ENCODE peak calls at places on chromosomes 13 and 19, in five cellular contexts. J is uterus, D is body of pancreas, I is stomach, F is tibial nerve. M is an unnamed sample. For H3K27me3 and H3K4me1, the result is how much of the 10 kb centered on the place peaks cover.

GRCh38 chr19:49592486-49593232 is 1.7 kb downstream of the PRR12 start:
- DNase-seq in I (no peak), J (no peak), F (no peak), D (peak), M (no peak)

GRCh38 chr13:84208251-84208650 is 326.0 kb upstream of the SLITRK1 start:
- DNase-seq in I (no peak), D (no peak), F (no peak), J (no peak), M (no peak)

GRCh38 chr19:49339364-49340068 is 4.3 kb downstream of the CD37 start:
- DNase-seq in F (peak), D (peak), J (peak), I (peak), M (peak)

GRCh38 chr19:3269972-3270667 is 45.7 kb downstream of the CELF5 start:
- DNase-seq in I (no peak), J (no peak), D (no peak), F (no peak), M (no peak)

GRCh38 chr19:47240996-47241918 is 10.3 kb upstream of the BBC3 start:
- DNase-seq in J (peak), I (peak), D (peak), F (no peak), M (peak)

GRCh38 chr19:58409010-58409790 is 751 bp downstream of the ZNF584 start:
- DNase-seq in D (no peak), J (no peak), I (no peak), F (no peak), M (no peak)

GRCh38 chr19:33024398-33024797 is 40.3 kb downstream of the RHPN2 start:
- DNase-seq in D (no peak), I (no peak), J (no peak), F (no peak), M (no peak)

GRCh38 chr19:46766569-46767317 is 20.5 kb upstream of the STRN4 start:
- DNase-seq in D (peak), J (no peak), F (no peak), I (peak), M (no peak)

GRCh38 chr13:45205124-45205523 is 4.3 kb upstream of the KCTD4 start:
- DNase-seq in I (no peak), D (no peak), J (no peak), F (no peak), M (no peak)

GRCh38 chr13:107574517-107575215 is 640.7 kb downstream of the LIG4 start:
- DNase-seq in I (no peak), D (no peak), F (no peak), J (no peak), M (no peak)

GRCh38 chr19:2602391-2603181 is 99.9 kb downstream of the GNG7 start:
- DNase-seq in I (peak), D (peak), J (peak), F (peak), M (peak)

GRCh38 chr19:15129856-15130580 is 22.8 kb downstream of the SYDE1 start:
- DNase-seq in J (no peak), D (no peak), F (no peak), I (no peak), M (no peak)

GRCh38 chr13:53041968-53042485 is 13.4 kb downstream of the OLFM4 start:
- DNase-seq in I (no peak), J (no peak), D (no peak), F (no peak), M (no peak)

GRCh38 chr19:19420570-19421301 is 15.3 kb downstream of the GATAD2A start:
- DNase-seq in I (no peak), D (no peak), J (no peak), F (no peak), M (no peak)

GRCh38 chr13:113414335-113414734 is 39.0 kb downstream of the ADPRHL1 start:
- DNase-seq in I (no peak), D (no peak), J (no peak), F (no peak), M (no peak)

GRCh38 chr13:113413898-113414282 is 39.4 kb downstream of the ADPRHL1 start:
- DNase-seq in I (peak), F (no peak), D (no peak), J (no peak), M (no peak)

GRCh38 chr13:113412440-113412839 is 40.8 kb downstream of the ADPRHL1 start:
- DNase-seq in F (no peak), J (no peak), D (no peak), I (no peak), M (no peak)

GRCh38 chr13:113415032-113415431 is 38.3 kb downstream of the ADPRHL1 start:
- DNase-seq in F (no peak), I (no peak), D (no peak), J (no peak), M (no peak)

DNA sequence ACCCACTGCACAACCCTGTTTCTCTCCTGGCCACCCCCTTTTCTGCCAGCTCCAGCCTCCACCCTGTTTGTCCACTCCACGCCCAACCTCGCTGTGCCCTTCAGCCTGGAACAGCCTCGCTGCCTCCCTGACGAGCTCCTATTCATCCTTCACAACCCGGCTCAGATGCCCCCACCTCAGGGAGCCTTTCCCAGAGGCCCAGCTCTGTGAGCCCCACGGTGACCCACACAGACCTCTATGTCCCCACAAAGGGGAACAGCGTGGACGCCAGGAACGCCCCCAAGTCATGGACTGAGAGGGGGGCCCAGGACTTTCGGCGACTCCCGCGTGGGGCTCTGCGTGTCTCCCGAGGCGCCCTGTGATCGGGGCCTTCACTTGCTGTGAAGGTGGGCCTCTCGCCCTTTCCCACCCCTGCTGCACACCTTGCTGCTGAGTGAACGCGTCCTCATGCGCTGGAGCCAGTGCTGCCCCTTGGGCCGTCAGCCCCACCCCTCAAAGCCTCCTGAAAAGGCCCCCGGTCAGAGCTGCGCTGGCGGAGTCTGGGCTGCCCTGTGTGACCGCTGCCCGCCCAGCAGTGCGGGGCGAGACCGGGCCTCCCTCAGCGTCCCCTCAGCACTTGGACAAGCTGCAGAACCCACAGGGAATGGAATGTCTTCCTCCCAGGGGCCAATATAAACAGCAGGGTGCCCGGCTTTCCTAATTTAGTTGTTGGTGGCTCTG is 40.0 kb downstream of the ADPRHL1 start:
- DNase-seq in D (no peak), F (no peak), I (no peak), J (no peak), M (no peak)
- TF ChIP-seq CTCF in D (no peak), F (no peak), I (no peak), J (no peak), M (no peak)

GRCh38 chr13:25207291-25207690 is 35.2 kb upstream of the AMER2 start:
- DNase-seq in F (no peak), J (no peak), I (no peak), D (no peak), M (no peak)
- H3K27me3 ChIP-seq in F (under half), J (under half), I (under half), D (under half), M (under half)

DNA sequence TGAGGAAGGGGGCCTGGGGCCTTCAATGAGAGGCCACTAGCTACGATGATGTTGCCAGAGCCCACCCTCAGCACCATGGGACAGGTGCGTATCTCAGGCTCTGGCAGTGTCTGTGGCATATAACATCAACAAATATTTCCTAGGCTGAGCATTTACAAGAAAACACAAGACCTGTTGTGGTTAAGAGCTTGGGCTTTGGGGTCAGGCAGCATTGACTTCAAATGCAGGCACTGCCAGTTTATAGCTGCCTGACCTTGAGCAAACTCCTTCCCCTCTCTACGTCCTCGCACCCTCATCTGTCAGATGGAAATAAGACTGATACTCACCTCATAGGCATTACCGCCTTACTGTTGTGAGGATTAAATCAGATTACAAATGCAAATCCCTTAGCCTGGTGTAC is 156.0 kb downstream of the KATNAL1 start:
- DNase-seq in F (no peak), D (no peak), J (no peak), I (no peak), M (no peak)
- H3K4me1 ChIP-seq in F (under half), D (under half), J (under half), I (under half), M (under half)

GRCh38 chr19:13865578-13866462 is 11.1 kb upstream of the NANOS3 start:
- DNase-seq in D (peak), J (no peak), F (no peak), I (no peak), M (no peak)
- TF ChIP-seq CTCF in D (no peak), J (no peak), F (no peak), I (no peak), M (no peak)

GRCh38 chr13:73059460-73060250 is 850 bp downstream of the KLF5 start:
- DNase-seq in F (no peak), D (peak), I (peak), J (peak), M (peak)

GRCh38 chr13:73058432-73058740 is 419 bp upstream of the KLF5 start:
- DNase-seq in J (no peak), I (no peak), F (no peak), D (no peak), M (no peak)

GRCh38 chr13:73060251-73061160 is 1.7 kb downstream of the KLF5 start:
- DNase-seq in F (no peak), J (peak), D (peak), I (no peak), M (no peak)

GRCh38 chr13:73057284-73058025 is 1.4 kb upstream of the KLF5 start:
- DNase-seq in I (no peak), F (no peak), J (no peak), D (no peak), M (no peak)

GRCh38 chr13:73058741-73059459 is at the start of gene KLF5:
- DNase-seq in I (peak), D (peak), J (peak), F (peak), M (peak)
- H3K27me3 ChIP-seq in I (under half), D (under half), J (under half), F (under half), M (under half)

M was measured in lung.